ENCODE peak calls at places on chromosomes 3 and 15, in eight cellular contexts. X is fibroblast of pulmonary artery; D is posterior vena cava; V is CD8-positive, alpha-beta memory T cell; T is brain microvascular endothelial cell; Z is NCI-H1092 treated with DMSO at 0.1 percent for 48 hours; S is LoVo; I is NCI-H2081. Q is an unnamed sample.

GRCh38 chr3:171980578-171981270 is 58.7 kb upstream of the FNDC3B start:
- DNase-seq in X (peak), D (no peak), V (peak), T (peak), Z (no peak), S (no peak), I (no peak), Q (no peak)

GRCh38 chr3:196322-197153 is at the start of gene CHL1:
- DNase-seq in X (no peak), D (no peak), V (no peak), T (no peak), Z (no peak), S (no peak), I (no peak), Q (no peak)

GRCh38 chr15:41568350-41569017 is 9.5 kb downstream of the TYRO3 start:
- DNase-seq in X (peak), D (no peak), V (no peak), T (no peak), Z (no peak), S (no peak), I (no peak), Q (no peak)

GRCh38 chr15:73699249-73700040 is 15.3 kb downstream of the CD276 start:
- DNase-seq in X (no peak), D (peak), V (no peak), T (no peak), Z (no peak), S (no peak), I (no peak), Q (no peak)

GRCh38 chr3:171876651-171877272 is 33.6 kb downstream of the TMEM212 start:
- DNase-seq in X (peak), D (no peak), V (no peak), T (peak), Z (no peak), S (peak), I (no peak), Q (no peak)

GRCh38 chr15:34851751-34852150 is 56.4 kb upstream of the ACTC1 start:
- DNase-seq in X (no peak), D (no peak), V (no peak), T (no peak), Z (no peak), S (no peak), I (no peak), Q (no peak)

GRCh38 chr3:4826237-4827100 is 152.8 kb upstream of the BHLHE40 start:
- DNase-seq in X (peak), D (peak), V (no peak), T (no peak), Z (peak), S (peak), I (no peak), Q (no peak)

GRCh38 chr3:183006396-183007002 is 26.2 kb upstream of the DCUN1D1 start:
- DNase-seq in X (no peak), D (no peak), V (no peak), T (no peak), Z (no peak), S (no peak), I (no peak), Q (no peak)

GRCh38 chr15:56749982-56750381 is 16.7 kb upstream of the ZNF280D start:
- DNase-seq in X (peak), D (no peak), V (no peak), T (no peak), Z (no peak), S (no peak), I (no peak), Q (no peak)